ENCODE peak calls at places on chromosomes 13 and 19, in five cellular contexts. H is MV-4-11; E is H7; Y is activated CD4-positive, alpha-beta T cell treated with anti-CD3 and anti-CD28 coated beads for 36 hours; A is anterior cingulate cortex. M is an unnamed sample.

GRCh38 chr19:29467824-29468401 is 57.9 kb upstream of the VSTM2B start:
- DNase-seq in H (peak; percentile 21), E (peak; percentile 47), Y (peak; percentile 55), A (peak; percentile 44), M (no peak)

GRCh38 chr19:584240-585001 is 5.3 kb upstream of the HCN2 start:
- DNase-seq in H (peak; percentile 50), E (peak; percentile 98), Y (peak; percentile 79), A (peak; percentile 67), M (peak; percentile 61)

GRCh38 chr19:13260883-13261653 is 110.9 kb downstream of the IER2 start:
- DNase-seq in H (peak; percentile 99), E (no peak), Y (peak; percentile 56), A (no peak), M (no peak)

GRCh38 chr13:39051157-39051556 is 12.9 kb downstream of the NHLRC3 start:
- DNase-seq in H (peak; percentile 19), E (no peak), Y (no peak), A (no peak), M (no peak)

GRCh38 chr13:65600702-65601101 is 1629.4 kb downstream of the PCDH9 start:
- DNase-seq in H (no peak), E (no peak), Y (no peak), A (no peak), M (no peak)

GRCh38 chr13:110274687-110275086 is 32.3 kb downstream of the COL4A1 start:
- DNase-seq in H (no peak), E (no peak), Y (no peak), A (no peak), M (no peak)

GRCh38 chr13:53520132-53520531 is 491.5 kb downstream of the OLFM4 start:
- DNase-seq in H (no peak), E (peak; percentile 2), Y (no peak), A (no peak), M (no peak)

GRCh38 chr19:28468701-28469459 is 744.1 kb downstream of the UQCRFS1 start:
- DNase-seq in H (peak; percentile 67), E (peak; percentile 64), Y (peak; percentile 40), A (no peak), M (no peak)

GRCh38 chr19:7265963-7266362 is 28.3 kb downstream of the INSR start:
- DNase-seq in H (no peak), E (no peak), Y (no peak), A (no peak), M (no peak)

GRCh38 chr13:87982436-87982835 is 311.3 kb downstream of the SLITRK5 start:
- DNase-seq in H (no peak), E (no peak), Y (no peak), A (no peak), M (no peak)

GRCh38 chr19:6459356-6460098 is at the start of gene SLC25A23:
- DNase-seq in H (peak; percentile 36), E (peak; percentile 96), Y (peak; percentile 79), A (peak; percentile 70), M (peak; percentile 30)

GRCh38 chr19:29215322-29215845 is 2.4 kb upstream of the UQCRFS1 start:
- DNase-seq in H (no peak), E (no peak), Y (no peak), A (no peak), M (no peak)

GRCh38 chr19:27972291-27973040 is 1240.5 kb downstream of the UQCRFS1 start:
- DNase-seq in H (no peak), E (no peak), Y (no peak), A (no peak), M (no peak)

M was measured in effector CD4-positive, alpha-beta T cell.